ENCODE peak calls at places on chromosome 10, in seven cellular contexts. One of them, this sample, is unnamed.

GRCh38 chr10:43890124-43890523 is 241.4 kb upstream of the ZNF32 start:
- DNase-seq in NCI-H1092: no peak
- DNase-seq in EH: peak
- DNase-seq in activated CD4-positive, alpha-beta T cell treated with anti-CD3 and anti-CD28 coated beads, Interleukin-2, amount 10 ng/mL, durations not matched to agents 7 days and 5 days: no peak
- DNase-seq in T-helper 2 cell: no peak
- DNase-seq in activated naive CD4-positive, alpha-beta T cell treated with anti-CD3 and anti-CD28 coated beads for 36 hours: no peak
- DNase-seq in stimulated activated CD8-positive, alpha-beta memory T cell treated with anti-CD3 and anti-CD28 coated beads, Interleukin-15, amount 100 ng/mL, for 4 hours: no peak
- DNase-seq in this sample: no peak

GRCh38 chr10:62594093-62594520 is 210.4 kb upstream of the ADO start:
- DNase-seq in T-helper 2 cell: peak
- DNase-seq in EH: peak
- DNase-seq in activated naive CD4-positive, alpha-beta T cell treated with anti-CD3 and anti-CD28 coated beads for 36 hours: peak
- DNase-seq in activated CD4-positive, alpha-beta T cell treated with anti-CD3 and anti-CD28 coated beads, Interleukin-2, amount 10 ng/mL, durations not matched to agents 7 days and 5 days: peak
- DNase-seq in stimulated activated CD8-positive, alpha-beta memory T cell treated with anti-CD3 and anti-CD28 coated beads, Interleukin-15, amount 100 ng/mL, for 4 hours: no peak
- DNase-seq in NCI-H1092: no peak
- DNase-seq in this sample: no peak

GRCh38 chr10:4312046-4312835 is 513.8 kb upstream of the AKR1E2 start:
- DNase-seq in EH: no peak
- DNase-seq in activated naive CD4-positive, alpha-beta T cell treated with anti-CD3 and anti-CD28 coated beads for 36 hours: no peak
- DNase-seq in stimulated activated CD8-positive, alpha-beta memory T cell treated with anti-CD3 and anti-CD28 coated beads, Interleukin-15, amount 100 ng/mL, for 4 hours: no peak
- DNase-seq in T-helper 2 cell: no peak
- DNase-seq in activated CD4-positive, alpha-beta T cell treated with anti-CD3 and anti-CD28 coated beads, Interleukin-2, amount 10 ng/mL, durations not matched to agents 7 days and 5 days: no peak
- DNase-seq in NCI-H1092: no peak
- DNase-seq in this sample: no peak

GRCh38 chr10:103618575-103619423 is 125.3 kb downstream of the NEURL1 start:
- DNase-seq in EH: peak
- DNase-seq in stimulated activated CD8-positive, alpha-beta memory T cell treated with anti-CD3 and anti-CD28 coated beads, Interleukin-15, amount 100 ng/mL, for 4 hours: no peak
- DNase-seq in activated CD4-positive, alpha-beta T cell treated with anti-CD3 and anti-CD28 coated beads, Interleukin-2, amount 10 ng/mL, durations not matched to agents 7 days and 5 days: no peak
- DNase-seq in activated naive CD4-positive, alpha-beta T cell treated with anti-CD3 and anti-CD28 coated beads for 36 hours: no peak
- DNase-seq in T-helper 2 cell: no peak
- DNase-seq in NCI-H1092: no peak
- DNase-seq in this sample: no peak

GRCh38 chr10:79023489-79024162 is 45.1 kb upstream of the ZMIZ1 start:
- DNase-seq in NCI-H1092: no peak
- DNase-seq in EH: no peak
- DNase-seq in stimulated activated CD8-positive, alpha-beta memory T cell treated with anti-CD3 and anti-CD28 coated beads, Interleukin-15, amount 100 ng/mL, for 4 hours: no peak
- DNase-seq in T-helper 2 cell: no peak
- DNase-seq in activated naive CD4-positive, alpha-beta T cell treated with anti-CD3 and anti-CD28 coated beads for 36 hours: no peak
- DNase-seq in activated CD4-positive, alpha-beta T cell treated with anti-CD3 and anti-CD28 coated beads, Interleukin-2, amount 10 ng/mL, durations not matched to agents 7 days and 5 days: no peak
- DNase-seq in this sample: no peak

GRCh38 chr10:96511044-96511945 is 2.4 kb downstream of the TLL2 start:
- DNase-seq in activated naive CD4-positive, alpha-beta T cell treated with anti-CD3 and anti-CD28 coated beads for 36 hours: peak
- DNase-seq in NCI-H1092: no peak
- DNase-seq in stimulated activated CD8-positive, alpha-beta memory T cell treated with anti-CD3 and anti-CD28 coated beads, Interleukin-15, amount 100 ng/mL, for 4 hours: no peak
- DNase-seq in activated CD4-positive, alpha-beta T cell treated with anti-CD3 and anti-CD28 coated beads, Interleukin-2, amount 10 ng/mL, durations not matched to agents 7 days and 5 days: peak
- DNase-seq in EH: peak
- DNase-seq in T-helper 2 cell: no peak
- DNase-seq in this sample: no peak

GRCh38 chr10:102555781-102556328 is 52.1 kb downstream of the SUFU start:
- DNase-seq in activated CD4-positive, alpha-beta T cell treated with anti-CD3 and anti-CD28 coated beads, Interleukin-2, amount 10 ng/mL, durations not matched to agents 7 days and 5 days: no peak
- DNase-seq in activated naive CD4-positive, alpha-beta T cell treated with anti-CD3 and anti-CD28 coated beads for 36 hours: no peak
- DNase-seq in NCI-H1092: no peak
- DNase-seq in T-helper 2 cell: no peak
- DNase-seq in stimulated activated CD8-positive, alpha-beta memory T cell treated with anti-CD3 and anti-CD28 coated beads, Interleukin-15, amount 100 ng/mL, for 4 hours: no peak
- DNase-seq in EH: peak
- DNase-seq in this sample: no peak

GRCh38 chr10:46266506-46266985 is 20.3 kb upstream of the ANTXRL start:
- DNase-seq in activated naive CD4-positive, alpha-beta T cell treated with anti-CD3 and anti-CD28 coated beads for 36 hours: no peak
- DNase-seq in activated CD4-positive, alpha-beta T cell treated with anti-CD3 and anti-CD28 coated beads, Interleukin-2, amount 10 ng/mL, durations not matched to agents 7 days and 5 days: no peak
- DNase-seq in stimulated activated CD8-positive, alpha-beta memory T cell treated with anti-CD3 and anti-CD28 coated beads, Interleukin-15, amount 100 ng/mL, for 4 hours: no peak
- DNase-seq in NCI-H1092: no peak
- DNase-seq in T-helper 2 cell: no peak
- DNase-seq in EH: no peak
- DNase-seq in this sample: no peak

GRCh38 chr10:115355162-115355760 is 262.1 kb downstream of the ATRNL1 start:
- DNase-seq in T-helper 2 cell: no peak
- DNase-seq in stimulated activated CD8-positive, alpha-beta memory T cell treated with anti-CD3 and anti-CD28 coated beads, Interleukin-15, amount 100 ng/mL, for 4 hours: no peak
- DNase-seq in activated CD4-positive, alpha-beta T cell treated with anti-CD3 and anti-CD28 coated beads, Interleukin-2, amount 10 ng/mL, durations not matched to agents 7 days and 5 days: peak
- DNase-seq in EH: peak
- DNase-seq in NCI-H1092: peak
- DNase-seq in activated naive CD4-positive, alpha-beta T cell treated with anti-CD3 and anti-CD28 coated beads for 36 hours: peak
- DNase-seq in this sample: peak

GRCh38 chr10:43119416-43120115 is 18.7 kb upstream of the CSGALNACT2 start:
- DNase-seq in activated CD4-positive, alpha-beta T cell treated with anti-CD3 and anti-CD28 coated beads, Interleukin-2, amount 10 ng/mL, durations not matched to agents 7 days and 5 days: no peak
- DNase-seq in T-helper 2 cell: no peak
- DNase-seq in stimulated activated CD8-positive, alpha-beta memory T cell treated with anti-CD3 and anti-CD28 coated beads, Interleukin-15, amount 100 ng/mL, for 4 hours: no peak
- DNase-seq in activated naive CD4-positive, alpha-beta T cell treated with anti-CD3 and anti-CD28 coated beads for 36 hours: no peak
- DNase-seq in NCI-H1092: no peak
- DNase-seq in EH: no peak
- DNase-seq in this sample: no peak

GRCh38 chr10:98414932-98415709 is at the start of gene PYROXD2:
- DNase-seq in NCI-H1092: no peak
- DNase-seq in activated CD4-positive, alpha-beta T cell treated with anti-CD3 and anti-CD28 coated beads, Interleukin-2, amount 10 ng/mL, durations not matched to agents 7 days and 5 days: peak
- DNase-seq in T-helper 2 cell: no peak
- DNase-seq in EH: peak
- DNase-seq in activated naive CD4-positive, alpha-beta T cell treated with anti-CD3 and anti-CD28 coated beads for 36 hours: peak
- DNase-seq in stimulated activated CD8-positive, alpha-beta memory T cell treated with anti-CD3 and anti-CD28 coated beads, Interleukin-15, amount 100 ng/mL, for 4 hours: no peak
- DNase-seq in this sample: peak

GRCh38 chr10:31069411-31069810 is 37.7 kb upstream of the ZNF438 start:
- DNase-seq in EH: no peak
- DNase-seq in T-helper 2 cell: no peak
- DNase-seq in NCI-H1092: no peak
- DNase-seq in stimulated activated CD8-positive, alpha-beta memory T cell treated with anti-CD3 and anti-CD28 coated beads, Interleukin-15, amount 100 ng/mL, for 4 hours: no peak
- DNase-seq in activated naive CD4-positive, alpha-beta T cell treated with anti-CD3 and anti-CD28 coated beads for 36 hours: no peak
- DNase-seq in activated CD4-positive, alpha-beta T cell treated with anti-CD3 and anti-CD28 coated beads, Interleukin-2, amount 10 ng/mL, durations not matched to agents 7 days and 5 days: no peak
- DNase-seq in this sample: no peak

GRCh38 chr10:98492763-98493162 is 46.0 kb upstream of the HPS1 start:
- DNase-seq in EH: no peak
- DNase-seq in stimulated activated CD8-positive, alpha-beta memory T cell treated with anti-CD3 and anti-CD28 coated beads, Interleukin-15, amount 100 ng/mL, for 4 hours: no peak
- DNase-seq in NCI-H1092: no peak
- DNase-seq in activated CD4-positive, alpha-beta T cell treated with anti-CD3 and anti-CD28 coated beads, Interleukin-2, amount 10 ng/mL, durations not matched to agents 7 days and 5 days: no peak
- DNase-seq in T-helper 2 cell: no peak
- DNase-seq in activated naive CD4-positive, alpha-beta T cell treated with anti-CD3 and anti-CD28 coated beads for 36 hours: no peak
- DNase-seq in this sample: no peak

GRCh38 chr10:103238506-103239252 is 7.0 kb upstream of the RPEL1 start:
- DNase-seq in activated naive CD4-positive, alpha-beta T cell treated with anti-CD3 and anti-CD28 coated beads for 36 hours: no peak
- DNase-seq in activated CD4-positive, alpha-beta T cell treated with anti-CD3 and anti-CD28 coated beads, Interleukin-2, amount 10 ng/mL, durations not matched to agents 7 days and 5 days: no peak
- DNase-seq in NCI-H1092: no peak
- DNase-seq in T-helper 2 cell: no peak
- DNase-seq in stimulated activated CD8-positive, alpha-beta memory T cell treated with anti-CD3 and anti-CD28 coated beads, Interleukin-15, amount 100 ng/mL, for 4 hours: no peak
- DNase-seq in EH: peak
- DNase-seq in this sample: no peak

GRCh38 chr10:98296514-98296913 is 28.5 kb upstream of the LOXL4 start:
- DNase-seq in EH: peak
- DNase-seq in stimulated activated CD8-positive, alpha-beta memory T cell treated with anti-CD3 and anti-CD28 coated beads, Interleukin-15, amount 100 ng/mL, for 4 hours: no peak
- DNase-seq in NCI-H1092: no peak
- DNase-seq in T-helper 2 cell: no peak
- DNase-seq in activated naive CD4-positive, alpha-beta T cell treated with anti-CD3 and anti-CD28 coated beads for 36 hours: no peak
- DNase-seq in activated CD4-positive, alpha-beta T cell treated with anti-CD3 and anti-CD28 coated beads, Interleukin-2, amount 10 ng/mL, durations not matched to agents 7 days and 5 days: no peak
- DNase-seq in this sample: no peak

GRCh38 chr10:132817701-132818211 is 31.8 kb upstream of the NKX6-2 start:
- DNase-seq in T-helper 2 cell: no peak
- DNase-seq in NCI-H1092: no peak
- DNase-seq in activated naive CD4-positive, alpha-beta T cell treated with anti-CD3 and anti-CD28 coated beads for 36 hours: no peak
- DNase-seq in EH: no peak
- DNase-seq in stimulated activated CD8-positive, alpha-beta memory T cell treated with anti-CD3 and anti-CD28 coated beads, Interleukin-15, amount 100 ng/mL, for 4 hours: no peak
- DNase-seq in activated CD4-positive, alpha-beta T cell treated with anti-CD3 and anti-CD28 coated beads, Interleukin-2, amount 10 ng/mL, durations not matched to agents 7 days and 5 days: no peak
- DNase-seq in this sample: no peak

GRCh38 chr10:61411651-61412050 is 41.5 kb downstream of the TMEM26 start:
- DNase-seq in activated naive CD4-positive, alpha-beta T cell treated with anti-CD3 and anti-CD28 coated beads for 36 hours: no peak
- DNase-seq in NCI-H1092: no peak
- DNase-seq in activated CD4-positive, alpha-beta T cell treated with anti-CD3 and anti-CD28 coated beads, Interleukin-2, amount 10 ng/mL, durations not matched to agents 7 days and 5 days: no peak
- DNase-seq in EH: no peak
- DNase-seq in stimulated activated CD8-positive, alpha-beta memory T cell treated with anti-CD3 and anti-CD28 coated beads, Interleukin-15, amount 100 ng/mL, for 4 hours: no peak
- DNase-seq in T-helper 2 cell: no peak
- DNase-seq in this sample: no peak

GRCh38 chr10:71598673-71599072 is 120.9 kb downstream of the C10orf105 start:
- DNase-seq in EH: peak
- DNase-seq in T-helper 2 cell: no peak
- DNase-seq in stimulated activated CD8-positive, alpha-beta memory T cell treated with anti-CD3 and anti-CD28 coated beads, Interleukin-15, amount 100 ng/mL, for 4 hours: no peak
- DNase-seq in activated naive CD4-positive, alpha-beta T cell treated with anti-CD3 and anti-CD28 coated beads for 36 hours: no peak
- DNase-seq in NCI-H1092: no peak
- DNase-seq in activated CD4-positive, alpha-beta T cell treated with anti-CD3 and anti-CD28 coated beads, Interleukin-2, amount 10 ng/mL, durations not matched to agents 7 days and 5 days: no peak
- DNase-seq in this sample: no peak

GRCh38 chr10:103199498-103199897 is 6.4 kb upstream of the NT5C2 start:
- DNase-seq in activated CD4-positive, alpha-beta T cell treated with anti-CD3 and anti-CD28 coated beads, Interleukin-2, amount 10 ng/mL, durations not matched to agents 7 days and 5 days: no peak
- DNase-seq in activated naive CD4-positive, alpha-beta T cell treated with anti-CD3 and anti-CD28 coated beads for 36 hours: no peak
- DNase-seq in T-helper 2 cell: no peak
- DNase-seq in stimulated activated CD8-positive, alpha-beta memory T cell treated with anti-CD3 and anti-CD28 coated beads, Interleukin-15, amount 100 ng/mL, for 4 hours: no peak
- DNase-seq in NCI-H1092: no peak
- DNase-seq in EH: no peak
- DNase-seq in this sample: no peak

GRCh38 chr10:86815035-86815617 is 58.7 kb downstream of the BMPR1A start:
- DNase-seq in NCI-H1092: no peak
- DNase-seq in T-helper 2 cell: no peak
- DNase-seq in EH: peak
- DNase-seq in activated CD4-positive, alpha-beta T cell treated with anti-CD3 and anti-CD28 coated beads, Interleukin-2, amount 10 ng/mL, durations not matched to agents 7 days and 5 days: no peak
- DNase-seq in stimulated activated CD8-positive, alpha-beta memory T cell treated with anti-CD3 and anti-CD28 coated beads, Interleukin-15, amount 100 ng/mL, for 4 hours: no peak
- DNase-seq in activated naive CD4-positive, alpha-beta T cell treated with anti-CD3 and anti-CD28 coated beads for 36 hours: no peak
- DNase-seq in this sample: no peak